ENCODE peak calls at places on chromosomes 7 and 10, in four cellular contexts. N is HepG2, A is HCT116, T is K562. E is an unnamed sample.

GRCh38 chr10:51137741-51138529 is 63.6 kb downstream of the PRKG1 start:
- DNase-seq in N (no peak), A (no peak), T (no peak), E (no peak)

GRCh38 chr10:73911553-73912004 is 647 bp downstream of the PLAU start:
- DNase-seq in N (no peak), A (no peak), T (no peak), E (no peak)

GRCh38 chr7:73526892-73527821 is 5.1 kb upstream of the BAZ1B start:
- DNase-seq in N (no peak), A (no peak), T (peak; percentile 66), E (no peak)

GRCh38 chr10:96421995-96422394 is 63.2 kb upstream of the OPALIN start:
- DNase-seq in N (no peak), A (no peak), T (no peak), E (no peak)

GRCh38 chr10:112210672-112211071 is 27.1 kb upstream of the GPAM start:
- DNase-seq in N (no peak), A (no peak), T (no peak), E (no peak)

GRCh38 chr10:49539320-49539885 is 482 bp upstream of the ERCC6 start:
- DNase-seq in N (peak; percentile 24), A (peak; percentile 18), T (peak; percentile 63), E (peak; percentile 24)

GRCh38 chr7:138243430-138243829 is 167.2 kb downstream of the AKR1D1 start:
- DNase-seq in N (peak; percentile 50), A (no peak), T (peak; percentile 78), E (no peak)

GRCh38 chr10:67976292-67977245 is 92.1 kb downstream of the SIRT1 start:
- DNase-seq in N (peak; percentile 13), A (no peak), T (no peak), E (no peak)

GRCh38 chr10:19974138-19974537 is 157.9 kb downstream of the PLXDC2 start:
- DNase-seq in N (no peak), A (no peak), T (no peak), E (no peak)

GRCh38 chr10:17742918-17743317 is 9.1 kb upstream of the TMEM236 start:
- DNase-seq in N (peak; percentile 30), A (peak; percentile 49), T (peak; percentile 59), E (no peak)

GRCh38 chr10:9211228-9211627 is 1156.7 kb downstream of the GATA3 start:
- DNase-seq in N (no peak), A (no peak), T (no peak), E (no peak)

GRCh38 chr7:100021297-100021696 is 5.9 kb downstream of the ZKSCAN1 start:
- DNase-seq in N (no peak), A (no peak), T (no peak), E (no peak)

GRCh38 chr7:132280335-132280734 is 295.9 kb downstream of the PLXNA4 start:
- DNase-seq in N (no peak), A (no peak), T (no peak), E (no peak)

GRCh38 chr7:99433158-99433557 is 5.4 kb downstream of the PTCD1 start:
- DNase-seq in N (no peak), A (no peak), T (no peak), E (no peak)

GRCh38 chr10:65548046-65548445 is 1377.8 kb upstream of the LRRTM3 start:
- DNase-seq in N (no peak), A (no peak), T (no peak), E (no peak)

GRCh38 chr7:114026486-114027089 is 107.8 kb upstream of the PPP1R3A start:
- DNase-seq in N (peak; percentile 63), A (peak; percentile 45), T (peak; percentile 50), E (peak; percentile 42)

GRCh38 chr7:135661311-135662122 is 797 bp upstream of the STMP1 start:
- DNase-seq in N (peak; percentile 25), A (no peak), T (peak; percentile 46), E (no peak)

GRCh38 chr10:112374724-112375541 is 1.0 kb downstream of the ACSL5 start:
- DNase-seq in N (peak; percentile 59), A (peak; percentile 88), T (no peak), E (no peak)

GRCh38 chr10:100186813-100187212 is 984 bp upstream of the ERLIN1 start:
- DNase-seq in N (no peak), A (peak; percentile 16), T (peak; percentile 19), E (no peak)

GRCh38 chr7:128962837-128963236 is 25.1 kb downstream of the IRF5 start:
- DNase-seq in N (no peak), A (no peak), T (no peak), E (no peak)

GRCh38 chr10:44362866-44363711 is 21.8 kb downstream of the CXCL12 start:
- DNase-seq in N (no peak), A (no peak), T (no peak), E (no peak)

GRCh38 chr10:13225601-13226000 is 8.6 kb downstream of the UCMA start:
- DNase-seq in N (no peak), A (no peak), T (no peak), E (no peak)

GRCh38 chr7:101717986-101718746 is 89.1 kb upstream of the MYL10 start:
- DNase-seq in N (peak; percentile 28), A (no peak), T (no peak), E (no peak)

GRCh38 chr7:52689912-52690311 is 345.5 kb upstream of the POM121L12 start:
- DNase-seq in N (no peak), A (no peak), T (no peak), E (no peak)

GRCh38 chr7:372546-372938 is 82.6 kb downstream of the FOXL3 start:
- DNase-seq in N (no peak), A (no peak), T (no peak), E (no peak)

GRCh38 chr10:55747244-55747643 is 613.8 kb downstream of the ZWINT start:
- DNase-seq in N (no peak), A (no peak), T (no peak), E (no peak)

GRCh38 chr7:132155715-132156114 is 420.6 kb downstream of the PLXNA4 start:
- DNase-seq in N (no peak), A (no peak), T (no peak), E (no peak)

GRCh38 chr7:105141068-105141467 is 127.1 kb downstream of the KMT2E start:
- DNase-seq in N (peak; percentile 21), A (peak; percentile 8), T (peak; percentile 54), E (no peak)

GRCh38 chr10:130715686-130716670 is 579.8 kb downstream of the GLRX3 start:
- DNase-seq in N (no peak), A (no peak), T (no peak), E (no peak)

DNA sequence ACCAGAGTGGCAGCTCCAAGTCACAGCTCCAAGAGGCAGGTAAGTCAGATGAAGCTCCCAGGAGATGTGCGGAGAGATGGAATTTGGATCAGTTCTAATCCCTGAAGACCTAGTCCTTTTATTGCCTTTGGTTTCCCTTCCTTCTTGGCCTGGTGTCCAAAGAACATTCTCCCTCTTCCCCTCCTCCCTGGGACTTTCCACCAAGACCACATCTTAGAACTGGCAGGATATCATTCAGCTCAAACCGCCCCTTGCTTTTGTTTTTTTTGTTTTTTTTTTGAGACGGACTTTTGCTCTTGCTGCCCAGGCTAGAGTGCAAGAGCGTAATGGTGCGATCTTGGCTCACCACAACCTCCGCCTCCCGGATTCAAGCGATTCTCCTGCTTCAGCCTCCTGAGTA is 190.8 kb downstream of the GFRA1 start:
- DNase-seq in N (no peak), A (no peak), T (no peak), E (no peak)
- TF ChIP-seq CTCF in N (no peak), A (no peak), T (no peak), E (no peak)

GRCh38 chr7:157979631-157980340 is 607.8 kb downstream of the PTPRN2 start:
- DNase-seq in N (no peak), A (no peak), T (no peak), E (no peak)
- TF ChIP-seq TCF7L2 in N (no peak), A (no peak), T (no peak), E (no peak)

DNA sequence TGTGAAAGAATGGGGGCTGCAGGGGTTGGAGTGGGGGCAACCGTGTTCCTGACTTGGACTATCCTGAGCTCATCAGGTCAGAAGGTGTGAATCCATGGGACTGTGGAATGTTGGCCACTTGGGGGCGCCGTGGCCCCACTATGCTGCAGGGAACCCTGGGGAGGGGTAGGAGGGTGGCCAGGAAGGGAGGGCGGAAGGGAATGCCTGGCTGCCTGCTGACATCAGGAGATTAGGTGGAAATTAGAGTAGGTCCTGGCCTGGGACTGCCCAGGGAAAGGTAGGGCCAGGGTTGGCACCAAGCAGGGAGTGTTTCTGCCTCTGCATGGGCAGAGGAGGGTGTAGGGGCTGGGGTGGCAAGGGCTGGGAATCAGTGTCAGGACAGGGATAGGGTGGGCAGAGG is 65.8 kb upstream of the PRSS58 start:
- DNase-seq in N (peak; percentile 13), A (peak; percentile 36), T (peak; percentile 74), E (no peak)
- TF ChIP-seq CTCF in N (peak; percentile 45), A (peak; percentile 79), T (peak; percentile 80), E (peak; percentile 50)

GRCh38 chr7:2354173-2355078 is at the start of gene EIF3B:
- DNase-seq in N (peak; percentile 87), A (peak; percentile 91), T (peak; percentile 94), E (peak; percentile 94)

GRCh38 chr7:2355079-2356008 is 717 bp downstream of the EIF3B start:
- DNase-seq in N (no peak), A (no peak), T (peak; percentile 32), E (no peak)

GRCh38 chr7:2358968-2359527 is 4.4 kb downstream of the EIF3B start:
- DNase-seq in N (no peak), A (no peak), T (no peak), E (no peak)

GRCh38 chr7:2359610-2360009 is 5.0 kb downstream of the EIF3B start:
- DNase-seq in N (no peak), A (no peak), T (no peak), E (no peak)

GRCh38 chr7:2357165-2357564 is 2.5 kb downstream of the EIF3B start:
- DNase-seq in N (no peak), A (no peak), T (no peak), E (no peak)
- TF ChIP-seq TCF7L2 in N (no peak), A (no peak), T (no peak), E (no peak)

DNA sequence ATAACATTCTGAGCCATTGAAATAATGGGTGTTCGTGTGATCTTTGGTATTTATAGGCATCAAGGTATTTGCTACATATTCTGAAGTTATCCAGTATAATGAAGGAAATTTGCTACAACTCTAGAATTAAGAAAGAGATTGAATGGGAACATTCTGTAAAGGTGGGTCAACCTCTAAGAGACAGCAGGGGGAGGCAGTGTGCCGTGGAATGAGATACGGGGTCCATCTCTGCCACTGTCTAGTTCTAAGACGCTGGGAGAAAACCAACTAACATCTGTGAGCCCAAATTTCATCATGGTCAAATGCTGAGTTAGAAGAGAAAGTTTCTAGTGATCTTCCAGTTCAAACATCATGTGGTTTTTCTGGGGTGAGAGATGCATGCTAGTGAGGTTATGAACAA is 368.9 kb downstream of the SORCS1 start:
- DNase-seq in N (peak; percentile 1), A (no peak), T (peak; percentile 32), E (no peak)
- TF ChIP-seq CTCF in N (peak; percentile 66), A (no peak), T (peak; percentile 35), E (peak; percentile 63)

DNA sequence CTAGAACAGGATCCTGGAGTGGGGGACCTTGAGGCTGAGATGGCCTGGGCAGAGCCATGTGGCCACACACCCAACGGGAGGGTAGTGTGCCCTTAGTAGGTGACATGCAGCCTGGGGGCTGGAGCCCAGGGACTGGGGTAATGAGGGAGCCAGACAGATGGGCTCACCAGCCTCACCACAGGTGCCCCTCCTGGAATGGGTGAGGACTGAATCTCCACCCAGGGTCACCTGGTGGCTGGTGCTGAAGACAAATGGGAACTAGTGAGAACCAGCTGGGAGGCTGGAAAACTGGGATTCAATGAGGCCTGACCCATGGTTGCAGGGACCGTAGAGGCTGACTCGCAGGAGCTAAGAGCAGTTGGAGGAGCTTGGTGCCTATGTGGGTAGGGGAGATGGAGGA is 6.1 kb downstream of the ZP3 start:
- DNase-seq in N (no peak), A (no peak), T (no peak), E (no peak)
- TF ChIP-seq TCF7L2 in N (no peak), A (no peak), T (no peak), E (no peak)

GRCh38 chr10:113953505-113954272 is 90.0 kb upstream of the ADRB1 start:
- DNase-seq in N (no peak), A (no peak), T (peak; percentile 8), E (no peak)
- TF ChIP-seq CTCF in N (peak; percentile 10), A (peak; percentile 61), T (peak; percentile 30), E (peak; percentile 41)